ENCODE peak calls at places on chromosome 5, in nine cellular contexts. L, H, J, Z, D, Y, U, X and K are unnamed samples.

GRCh38 chr5:61816585-61817450 is 484.8 kb downstream of the ZSWIM6 start:
- DNase-seq in L (no peak), H (no peak), J (no peak), Z (no peak), D (no peak), Y (no peak), U (no peak), X (no peak), K (no peak)

GRCh38 chr5:72183231-72183630 is 76.0 kb downstream of the MAP1B start:
- DNase-seq in L (no peak), H (no peak), J (no peak), Z (peak; percentile 34), D (no peak), Y (no peak), U (no peak), X (no peak), K (no peak)

GRCh38 chr5:77129386-77129785 is 42.3 kb upstream of the ZBED3 start:
- DNase-seq in L (peak; percentile 33), H (no peak), J (no peak), Z (no peak), D (no peak), Y (peak; percentile 44), U (no peak), X (peak; percentile 31), K (peak; percentile 75)

GRCh38 chr5:38121420-38121819 is 136.9 kb upstream of the EGFLAM start:
- DNase-seq in L (no peak), H (no peak), J (no peak), Z (no peak), D (no peak), Y (no peak), U (no peak), X (no peak), K (no peak)

GRCh38 chr5:123450641-123451421 is 27.6 kb upstream of the CEP120 start:
- DNase-seq in L (peak; percentile 67), H (no peak), J (no peak), Z (no peak), D (no peak), Y (no peak), U (no peak), X (no peak), K (no peak)

GRCh38 chr5:55063220-55063863 is 39.1 kb upstream of the GZMA start:
- DNase-seq in L (peak; percentile 3), H (no peak), J (no peak), Z (peak; percentile 66), D (no peak), Y (no peak), U (no peak), X (peak; percentile 58), K (no peak)

GRCh38 chr5:22372376-22372775 is 480.8 kb downstream of the CDH12 start:
- DNase-seq in L (peak; percentile 8), H (no peak), J (no peak), Z (peak; percentile 52), D (peak; percentile 66), Y (no peak), U (no peak), X (no peak), K (no peak)

GRCh38 chr5:36877667-36878420 is 1.3 kb downstream of the NIPBL start:
- DNase-seq in L (peak; percentile 44), H (no peak), J (no peak), Z (peak; percentile 56), D (no peak), Y (no peak), U (peak; percentile 64), X (peak; percentile 32), K (no peak)

GRCh38 chr5:32709789-32710334 is 1.3 kb upstream of the NPR3 start:
- DNase-seq in L (peak; percentile 78), H (peak; percentile 47), J (no peak), Z (peak; percentile 79), D (peak; percentile 62), Y (peak; percentile 77), U (peak; percentile 77), X (peak; percentile 85), K (peak; percentile 81)

GRCh38 chr5:131649160-131649559 is 14.1 kb upstream of the RAPGEF6 start:
- DNase-seq in L (no peak), H (no peak), J (no peak), Z (peak; percentile 78), D (no peak), Y (no peak), U (no peak), X (peak; percentile 44), K (no peak)

DNA sequence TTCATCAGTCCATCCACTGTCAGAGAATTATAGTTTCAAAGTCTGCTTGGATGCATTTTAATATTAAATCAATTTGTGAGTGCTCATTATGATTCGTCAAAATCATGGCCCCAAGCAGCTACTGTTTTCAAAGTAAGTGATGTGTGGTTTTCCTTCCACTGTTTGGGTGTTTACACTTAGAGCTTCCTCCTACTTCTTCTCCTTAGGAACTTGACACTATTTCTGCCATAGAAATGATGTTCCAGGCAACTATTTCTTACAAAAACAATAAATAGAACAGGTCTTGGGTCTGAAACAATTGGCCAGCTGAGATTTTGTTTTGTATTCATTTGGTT is 132.8 kb upstream of the RAI14 start:
- DNase-seq in L (no peak), H (no peak), J (no peak), Z (no peak), D (no peak), Y (no peak), U (no peak), X (no peak), K (no peak)
- TF ChIP-seq CTCF in L (no peak), H (no peak), J (no peak), Z (no peak), D (no peak), Y (no peak), U (no peak), X (peak; percentile 48), K (no peak)

GRCh38 chr5:67310740-67311139 is 114.1 kb upstream of the CD180 start:
- DNase-seq in L (no peak), H (no peak), J (no peak), Z (no peak), D (no peak), Y (no peak), U (no peak), X (no peak), K (no peak)

GRCh38 chr5:67318746-67319145 is 122.1 kb upstream of the CD180 start:
- DNase-seq in L (no peak), H (no peak), J (no peak), Z (no peak), D (no peak), Y (no peak), U (no peak), X (no peak), K (no peak)

GRCh38 chr5:67315802-67316103 is 119.2 kb upstream of the CD180 start:
- DNase-seq in L (no peak), H (no peak), J (no peak), Z (no peak), D (no peak), Y (no peak), U (no peak), X (no peak), K (no peak)

GRCh38 chr5:67311208-67311607 is 114.6 kb upstream of the CD180 start:
- DNase-seq in L (no peak), H (no peak), J (no peak), Z (no peak), D (no peak), Y (no peak), U (no peak), X (no peak), K (no peak)

GRCh38 chr5:67315082-67315801 is 118.6 kb upstream of the CD180 start:
- DNase-seq in L (peak; percentile 72), H (no peak), J (no peak), Z (peak; percentile 77), D (peak; percentile 83), Y (no peak), U (no peak), X (no peak), K (no peak)
- TF ChIP-seq CTCF in L (no peak), H (no peak), J (no peak), Z (no peak), D (peak; percentile 43), Y (no peak), U (no peak), X (no peak), K (no peak)

GRCh38 chr5:96821260-96821916 is 13.6 kb upstream of the ERAP1 start:
- DNase-seq in L (peak; percentile 3), H (no peak), J (no peak), Z (peak; percentile 16), D (no peak), Y (no peak), U (no peak), X (no peak), K (no peak)
- TF ChIP-seq CTCF in L (no peak), H (no peak), J (no peak), Z (no peak), D (no peak), Y (no peak), U (no peak), X (no peak), K (no peak)

GRCh38 chr5:892390-893136 is at the start of the genes BRD9 and TRIP13:
- DNase-seq in L (peak; percentile 69), H (peak; percentile 85), J (no peak), Z (peak; percentile 74), D (peak; percentile 81), Y (peak; percentile 89), U (peak; percentile 100), X (peak; percentile 56), K (peak; percentile 89)
- TF ChIP-seq CTCF in L (no peak), H (peak; percentile 9), J (no peak), Z (no peak), D (peak; percentile 54), Y (no peak), U (no peak), X (peak; percentile 21), K (no peak)

DNA sequence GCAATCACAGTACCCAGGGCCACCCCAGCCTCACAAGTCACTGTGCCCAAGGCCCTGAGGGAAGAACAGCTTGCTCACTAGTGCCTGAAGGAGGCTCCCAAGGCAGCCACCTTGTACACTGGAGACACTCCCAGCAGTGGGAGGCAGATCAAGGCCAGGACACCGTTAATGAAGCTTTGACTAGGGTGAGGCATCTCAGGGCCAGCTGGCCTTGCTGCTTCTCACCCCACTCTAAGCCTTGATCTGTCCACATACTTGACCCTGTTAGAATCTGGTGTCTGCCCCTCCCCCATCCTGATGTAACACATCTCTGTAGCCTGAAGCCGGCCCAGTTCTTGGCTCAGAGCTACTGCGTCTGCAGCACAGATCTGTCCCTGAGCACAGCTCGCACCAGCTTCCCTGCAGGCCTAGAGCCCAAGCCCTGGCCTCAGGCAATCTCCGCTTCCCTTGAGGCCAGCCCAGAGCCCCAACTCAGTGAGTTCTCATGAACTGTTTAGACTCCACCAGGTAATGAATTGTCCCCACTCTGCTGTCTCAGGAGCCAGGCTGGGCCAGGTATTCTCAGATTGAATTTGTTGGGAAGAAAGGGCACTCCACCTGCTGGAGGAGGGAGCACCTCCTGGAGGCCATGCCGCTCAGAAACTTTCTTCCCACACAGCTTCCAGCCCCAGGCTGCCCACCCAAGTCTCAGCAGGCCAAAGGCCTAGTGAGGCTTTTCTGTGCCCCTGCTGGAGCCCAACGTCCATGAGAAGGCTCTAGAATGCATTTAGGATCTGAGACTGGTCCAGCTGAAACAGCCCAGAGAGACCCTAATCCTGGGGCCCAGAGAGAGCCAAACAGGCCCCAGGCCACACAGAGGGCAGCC is 13.4 kb upstream of the JADE2 start:
- DNase-seq in L (peak; percentile 73), H (peak; percentile 67), J (no peak), Z (peak; percentile 51), D (no peak), Y (peak; percentile 88), U (no peak), X (peak; percentile 34), K (peak; percentile 51)
- TF ChIP-seq CTCF in L (peak; percentile 14), H (peak; percentile 40), J (peak; percentile 49), Z (peak; percentile 1), D (no peak), Y (no peak), U (no peak), X (peak; percentile 47), K (no peak)